ENCODE peak calls at places on chromosomes 12 and 14, in six cellular contexts. I is HepG2, E is upper lobe of left lung, X is GM12878, G is A549, C is K562. F is an unnamed sample.
A peak's percentile ranks its signal among the peaks of the same experiment; 100 is the strongest.

GRCh38 chr12:22130671-22131070 is 84.7 kb downstream of the CMAS start:
- ATAC-seq in I (no peak), E (no peak), X (no peak), G (no peak), C (no peak), F (no peak)

GRCh38 chr12:119615518-119616475 is 22.2 kb downstream of the TMEM233 start:
- ATAC-seq in I (no peak), E (no peak), X (no peak), G (no peak), C (no peak), F (no peak)

GRCh38 chr12:10701226-10701681 is 21.9 kb downstream of the YBX3 start:
- ATAC-seq in I (no peak), E (no peak), X (peak; percentile 68), G (peak; percentile 27), C (no peak), F (no peak)

GRCh38 chr12:51033457-51034089 is 7.4 kb upstream of the SLC11A2 start:
- ATAC-seq in I (no peak), E (no peak), X (no peak), G (no peak), C (peak; percentile 59), F (no peak)

GRCh38 chr14:77409131-77409533 is 14.2 kb downstream of the NOXRED1 start:
- ATAC-seq in I (peak; percentile 92), E (no peak), X (peak; percentile 73), G (peak; percentile 93), C (peak; percentile 67), F (no peak)

GRCh38 chr14:67352055-67352454 is 7.5 kb downstream of the ATP6V1D start:
- ATAC-seq in I (no peak), E (no peak), X (no peak), G (no peak), C (no peak), F (no peak)

GRCh38 chr14:98498019-98498885 is 773.7 kb downstream of the BCL11B start:
- ATAC-seq in I (no peak), E (no peak), X (no peak), G (no peak), C (no peak), F (no peak)

GRCh38 chr12:91769736-91770135 is 375.9 kb downstream of the BTG1 start:
- ATAC-seq in I (no peak), E (no peak), X (no peak), G (no peak), C (no peak), F (no peak)

GRCh38 chr14:64394973-64395633 is 7.0 kb downstream of the MTHFD1 start:
- ATAC-seq in I (no peak), E (no peak), X (peak; percentile 39), G (no peak), C (no peak), F (no peak)

GRCh38 chr12:124792177-124792576 is 71.5 kb downstream of the SCARB1 start:
- ATAC-seq in I (no peak), E (no peak), X (no peak), G (no peak), C (no peak), F (no peak)

GRCh38 chr12:124795081-124795948 is 68.3 kb downstream of the SCARB1 start:
- ATAC-seq in I (no peak), E (no peak), X (peak; percentile 98), G (no peak), C (no peak), F (no peak)

GRCh38 chr12:124796303-124796957 is 67.2 kb downstream of the SCARB1 start:
- ATAC-seq in I (no peak), E (no peak), X (no peak), G (no peak), C (no peak), F (no peak)

GRCh38 chr12:124790650-124791400 is 72.8 kb downstream of the SCARB1 start:
- ATAC-seq in I (no peak), E (no peak), X (no peak), G (no peak), C (no peak), F (no peak)

DNA sequence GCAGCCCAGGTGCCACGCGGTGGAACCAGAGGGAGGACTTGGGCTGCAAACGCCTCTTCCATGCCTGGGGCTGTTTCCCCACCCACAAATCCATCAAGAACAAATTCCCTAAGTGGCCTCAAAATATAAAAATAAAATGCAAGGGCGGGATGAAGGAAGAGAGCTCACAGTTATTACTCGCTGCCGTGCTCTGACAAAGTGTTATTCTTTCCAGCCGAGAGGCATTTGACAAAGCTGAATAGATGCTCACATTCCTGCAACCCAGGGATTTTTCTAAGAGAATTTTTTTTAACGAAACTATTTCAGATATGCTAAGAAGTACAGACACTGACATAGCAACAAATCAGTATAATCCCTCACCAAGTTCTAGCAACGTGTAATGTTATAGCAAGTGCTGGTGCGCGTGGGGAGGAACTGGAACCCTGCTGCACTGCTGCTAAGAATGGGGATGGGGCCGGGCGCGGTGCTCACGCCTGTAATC is 70.7 kb downstream of the SCARB1 start:
- ATAC-seq in I (no peak), E (no peak), X (no peak), G (no peak), C (no peak), F (no peak)
- H3K4me1 ChIP-seq in I (no peaks in the 10 kb centered on the region), E (no peaks in the 10 kb centered on the region), X (peaks cover 25% of the 10 kb centered on the region), G (no peaks in the 10 kb centered on the region), C (no peaks in the 10 kb centered on the region), F (no peaks in the 10 kb centered on the region)

GRCh38 chr12:6171409-6172015 is 28.7 kb upstream of the CD9 start:
- ATAC-seq in I (no peak), E (no peak), X (no peak), G (no peak), C (peak; percentile 42), F (peak; percentile 79)
- TF ChIP-seq EP300 in I (no peak), E (peak; percentile 97), X (no peak), G (no peak), C (no peak), F (peak; percentile 23)

GRCh38 chr14:55846852-55847471 is 267.0 kb downstream of the KTN1 start:
- ATAC-seq in I (no peak), E (peak; percentile 65), X (peak; percentile 74), G (no peak), C (no peak), F (peak; percentile 79)
- H3K4me3 ChIP-seq in I (no peak overlapping the region), E (no peak overlapping the region), X (no peak overlapping the region), G (no peak overlapping the region), C (no peak overlapping the region), F (no peak overlapping the region)

GRCh38 chr14:104710071-104710735 is 13.8 kb upstream of the ADSS1 start:
- ATAC-seq in I (no peak), E (no peak), X (no peak), G (no peak), C (no peak), F (no peak)
- H3K4me1 ChIP-seq in I (no peaks in the 10 kb centered on the region), E (no peaks in the 10 kb centered on the region), X (no peaks in the 10 kb centered on the region), G (peaks cover 32% of the 10 kb centered on the region), C (no peaks in the 10 kb centered on the region), F (peaks cover 38% of the 10 kb centered on the region)

DNA sequence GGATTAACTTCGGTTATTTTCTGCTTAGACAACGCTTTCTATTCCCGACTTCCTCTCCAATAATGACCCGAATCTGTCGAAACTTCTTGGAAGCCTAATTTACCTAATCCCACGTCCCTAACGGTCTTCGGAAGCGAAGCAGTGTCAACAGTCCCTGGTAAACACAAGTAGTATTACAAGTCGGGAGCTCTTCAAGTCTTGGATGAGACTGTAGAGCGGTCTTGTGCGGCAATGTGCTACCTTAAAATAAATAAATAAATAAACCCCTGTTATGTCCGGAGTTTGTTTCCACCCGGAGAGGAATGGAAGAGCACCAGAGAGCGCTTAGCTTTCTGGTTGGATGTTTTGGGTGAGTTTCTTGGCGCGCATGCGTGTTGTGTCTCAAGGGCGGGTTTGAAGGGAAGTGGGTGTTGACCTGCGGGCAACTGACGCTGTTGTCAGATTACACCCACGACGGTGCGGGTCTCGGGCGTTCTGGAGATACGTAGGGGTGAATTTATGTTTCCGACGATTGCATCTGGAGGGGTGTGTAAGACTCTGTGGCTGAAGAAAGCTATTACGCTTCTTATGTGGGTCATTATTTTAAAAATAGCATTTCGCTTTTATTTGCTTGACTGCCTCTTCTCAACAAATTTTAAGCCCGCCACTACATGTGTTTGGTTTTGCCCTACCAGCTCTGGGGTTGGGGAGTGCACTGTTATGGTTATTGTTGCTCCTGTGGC is at the start of the genes KIAA0586 and TIMM9:
- ATAC-seq in I (peak; percentile 93), E (peak; percentile 98), X (peak; percentile 93), G (peak; percentile 95), C (peak; percentile 93), F (peak; percentile 98)
- TF ChIP-seq EP300 in I (no peak), E (no peak), X (peak; percentile 98), G (no peak), C (peak; percentile 96), F (no peak)

GRCh38 chr12:113231275-113232231 is 10.3 kb downstream of the TPCN1 start:
- ATAC-seq in I (peak; percentile 57), E (no peak), X (no peak), G (peak; percentile 29), C (peak; percentile 82), F (no peak)
- H3K4me3 ChIP-seq in I (no peak overlapping the region), E (no peak overlapping the region), X (no peak overlapping the region), G (no peak overlapping the region), C (no peak overlapping the region), F (no peak overlapping the region)

DNA sequence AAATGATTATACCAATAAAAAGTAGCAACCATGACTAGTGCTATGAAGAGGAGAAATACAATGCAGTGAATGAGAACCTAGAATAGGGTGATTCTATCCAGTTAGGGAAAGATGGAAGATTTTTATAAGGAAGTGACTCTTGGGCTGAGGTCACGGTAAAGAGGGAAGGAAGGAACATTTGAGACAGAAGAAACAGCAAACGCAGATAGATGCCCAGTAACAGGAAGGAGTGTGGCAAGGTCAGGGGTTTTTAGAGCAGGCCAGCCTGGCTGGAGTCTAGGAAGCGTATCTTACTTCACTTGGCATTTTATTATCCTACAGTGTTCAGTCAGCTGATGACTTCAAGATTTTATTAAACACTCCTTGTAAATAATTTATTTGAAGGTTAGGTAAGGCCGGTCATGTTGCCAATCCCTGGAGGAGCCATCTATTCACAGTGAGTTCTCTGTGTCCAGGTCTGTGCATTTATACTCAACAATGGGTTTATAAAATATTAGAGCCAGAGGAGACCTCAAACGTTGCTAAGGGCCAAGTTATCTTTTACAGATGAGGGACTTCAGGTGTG is 170.6 kb downstream of the PRKCH start:
- ATAC-seq in I (no peak), E (peak; percentile 71), X (no peak), G (no peak), C (no peak), F (peak; percentile 34)
- H3K4me1 ChIP-seq in I (peaks cover 57% of the 10 kb centered on the region), E (peaks cover 22% of the 10 kb centered on the region), X (no peaks in the 10 kb centered on the region), G (peaks cover 62% of the 10 kb centered on the region), C (peaks cover 17% of the 10 kb centered on the region), F (peaks cover 4% of the 10 kb centered on the region)

GRCh38 chr14:58280954-58281787 is 17.2 kb upstream of the ARID4A start:
- ATAC-seq in I (no peak), E (peak; percentile 91), X (peak; percentile 86), G (peak; percentile 65), C (peak; percentile 87), F (peak; percentile 79)
- TF ChIP-seq EP300 in I (no peak), E (no peak), X (no peak), G (no peak), C (peak; percentile 52), F (no peak)

GRCh38 chr14:81326451-81326850 is 73.7 kb downstream of the STON2 start:
- ATAC-seq in I (no peak), E (no peak), X (no peak), G (no peak), C (no peak), F (no peak)

GRCh38 chr14:81323621-81324400 is 76.3 kb downstream of the STON2 start:
- ATAC-seq in I (no peak), E (peak; percentile 60), X (no peak), G (peak; percentile 98), C (peak; percentile 91), F (no peak)

GRCh38 chr14:81319314-81319713 is 80.8 kb downstream of the STON2 start:
- ATAC-seq in I (peak; percentile 91), E (no peak), X (no peak), G (no peak), C (no peak), F (no peak)

GRCh38 chr14:81319946-81320345 is 80.2 kb downstream of the STON2 start:
- ATAC-seq in I (peak; percentile 64), E (no peak), X (no peak), G (no peak), C (no peak), F (no peak)

GRCh38 chr14:81323094-81323493 is 77.0 kb downstream of the STON2 start:
- ATAC-seq in I (no peak), E (no peak), X (no peak), G (no peak), C (no peak), F (no peak)
- H3K4me3 ChIP-seq in I (no peak overlapping the region), E (no peak overlapping the region), X (no peak overlapping the region), G (no peak overlapping the region), C (no peak overlapping the region), F (no peak overlapping the region)